ENCODE peak calls at places on chromosomes 13 and 19, in seven cellular contexts. J is fibroblast of pulmonary artery, F is nephron progenitor cell, O is heart left ventricle, H is K562, V is AG04450, U is right lobe of liver. R is an unnamed sample.

GRCh38 chr19:18932216-18932841 is 8.7 kb downstream of the HOMER3 start:
- DNase-seq in H (peak; percentile 98), V (no peak), J (peak; percentile 36), U (peak; percentile 83), F (peak; percentile 97), O (peak; percentile 75), R (peak; percentile 64)

GRCh38 chr13:111423168-111423785 is 102.8 kb downstream of the TEX29 start:
- DNase-seq in U (no peak), F (no peak), O (no peak), H (no peak), V (no peak), J (no peak), R (no peak)

GRCh38 chr19:29544656-29545360 is 19.0 kb downstream of the VSTM2B start:
- DNase-seq in O (no peak), H (no peak), J (no peak), U (peak; percentile 6), F (no peak), V (no peak), R (no peak)

GRCh38 chr13:19993024-19993423 is 34.5 kb downstream of the ZMYM2 start:
- DNase-seq in O (no peak), H (no peak), V (no peak), J (no peak), F (no peak), U (no peak), R (no peak)

GRCh38 chr19:13120817-13121216 is 2.8 kb downstream of the NACC1 start:
- DNase-seq in U (no peak), H (no peak), V (no peak), F (no peak), O (no peak), J (peak; percentile 73), R (no peak)

GRCh38 chr13:112818698-112819045 is 128.8 kb downstream of the ATP11A start:
- DNase-seq in J (no peak), V (no peak), F (no peak), U (no peak), O (no peak), H (no peak), R (no peak)

GRCh38 chr13:101868585-101869469 is 416.4 kb downstream of the ITGBL1 start:
- DNase-seq in F (no peak), U (no peak), O (peak; percentile 7), V (no peak), H (no peak), J (no peak), R (no peak)

GRCh38 chr13:113989585-113990300 is 15.9 kb upstream of the C13orf46 start:
- DNase-seq in F (no peak), H (no peak), U (no peak), J (no peak), O (no peak), V (no peak), R (no peak)

GRCh38 chr19:18300930-18301717 is 19.7 kb upstream of the JUND start:
- DNase-seq in H (peak; percentile 72), J (peak; percentile 55), U (peak; percentile 94), F (no peak), O (peak; percentile 86), V (no peak), R (no peak)

GRCh38 chr13:44238011-44238421 is 135.6 kb upstream of the SERP2 start:
- DNase-seq in J (peak; percentile 62), V (peak; percentile 52), H (no peak), O (no peak), F (no peak), U (no peak), R (no peak)

GRCh38 chr13:87124785-87125074 is 546.4 kb upstream of the SLITRK5 start:
- DNase-seq in V (no peak), U (no peak), J (no peak), H (no peak), O (no peak), F (no peak), R (no peak)

GRCh38 chr13:73754727-73755292 is 379.4 kb downstream of the KLF12 start:
- DNase-seq in U (no peak), F (peak; percentile 30), J (peak; percentile 84), O (peak; percentile 34), H (peak; percentile 12), V (peak; percentile 32), R (no peak)

GRCh38 chr13:20144141-20144850 is 16.6 kb downstream of the GJA3 start:
- DNase-seq in V (no peak), U (no peak), O (no peak), H (no peak), F (no peak), J (no peak), R (no peak)

DNA sequence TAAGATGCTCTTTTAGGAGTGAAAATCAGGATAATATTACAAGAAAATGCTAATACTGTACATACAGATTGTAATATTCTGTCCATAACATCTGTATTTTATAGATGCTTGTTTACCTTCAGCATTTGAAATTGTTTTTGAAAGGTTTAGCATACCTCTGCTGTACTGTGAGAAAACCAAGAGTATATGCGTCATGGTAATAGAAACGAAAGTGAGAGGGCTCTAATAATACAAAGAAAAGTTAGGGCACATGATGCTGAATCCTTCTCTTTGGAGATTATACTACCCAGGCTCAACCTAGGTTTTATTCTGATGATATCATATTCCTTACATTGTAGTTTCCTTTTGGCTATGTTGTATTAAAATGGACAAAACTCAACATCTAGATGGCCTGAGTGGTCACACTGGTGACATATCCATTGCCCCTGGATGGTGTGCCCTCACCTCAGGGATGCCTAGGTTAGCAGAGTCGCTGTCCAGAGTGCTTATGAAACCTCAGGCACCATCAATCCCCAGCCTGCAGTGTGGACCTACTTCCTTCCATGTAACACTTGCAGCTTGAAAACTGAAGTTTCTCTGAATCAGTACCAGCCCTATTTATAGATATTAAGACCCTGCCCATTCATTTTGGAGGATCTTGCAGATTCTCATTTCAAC is 253.7 kb downstream of the KCTD12 start:
- DNase-seq in O (no peak), F (peak; percentile 46), J (peak; percentile 21), V (no peak), U (no peak), H (no peak), R (no peak)
- TF ChIP-seq CTCF in O (no peak), F (no peak), J (no peak), V (no peak), U (no peak), H (no peak), R (no peak)

GRCh38 chr13:46124531-46124966 is 19.7 kb upstream of the CPB2 start:
- DNase-seq in V (no peak), U (peak; percentile 30), H (no peak), J (no peak), O (no peak), F (no peak), R (no peak)
- TF ChIP-seq CTCF in V (no peak), U (no peak), H (no peak), J (no peak), O (no peak), F (no peak), R (no peak)

GRCh38 chr13:76038920-76039716 is 403.0 kb downstream of the LMO7 start:
- DNase-seq in V (no peak), H (no peak), F (no peak), U (no peak), O (no peak), J (no peak), R (no peak)
- TF ChIP-seq CTCF in V (no peak), H (no peak), F (no peak), U (no peak), O (peak; percentile 13), J (no peak), R (no peak)

GRCh38 chr13:49220035-49220855 is at the start of gene MLNR:
- DNase-seq in H (peak; percentile 32), V (no peak), J (no peak), O (no peak), U (peak; percentile 54), F (peak; percentile 63), R (peak; percentile 36)
- TF ChIP-seq CTCF in H (no peak), V (no peak), J (no peak), O (peak; percentile 11), U (no peak), F (peak; percentile 1), R (peak; percentile 24)

GRCh38 chr19:1168877-1169791 is 4.9 kb downstream of the SBNO2 start:
- DNase-seq in J (peak; percentile 46), H (no peak), V (no peak), O (no peak), F (peak; percentile 66), U (peak; percentile 86), R (no peak)

GRCh38 chr19:1168562-1168873 is 5.5 kb downstream of the SBNO2 start:
- DNase-seq in O (no peak), F (no peak), J (no peak), V (no peak), U (no peak), H (no peak), R (no peak)

GRCh38 chr19:1166872-1167573 is 7.0 kb downstream of the SBNO2 start:
- DNase-seq in F (no peak), O (no peak), J (no peak), H (no peak), V (no peak), U (peak; percentile 39), R (no peak)

GRCh38 chr19:1169921-1170885 is 3.9 kb downstream of the SBNO2 start:
- DNase-seq in H (peak; percentile 50), J (peak; percentile 47), U (peak; percentile 45), F (no peak), O (peak; percentile 16), V (peak; percentile 93), R (no peak)

GRCh38 chr19:1167687-1168561 is 6.1 kb downstream of the SBNO2 start:
- DNase-seq in H (no peak), O (peak; percentile 8), V (no peak), U (peak; percentile 52), F (no peak), J (no peak), R (no peak)
- TF ChIP-seq CTCF in H (no peak), O (no peak), V (no peak), U (no peak), F (no peak), J (no peak), R (no peak)

GRCh38 chr13:65679240-65679639 is 1550.9 kb downstream of the PCDH9 start:
- DNase-seq in V (no peak), U (no peak), O (no peak), F (no peak), H (no peak), J (peak; percentile 10), R (no peak)

DNA sequence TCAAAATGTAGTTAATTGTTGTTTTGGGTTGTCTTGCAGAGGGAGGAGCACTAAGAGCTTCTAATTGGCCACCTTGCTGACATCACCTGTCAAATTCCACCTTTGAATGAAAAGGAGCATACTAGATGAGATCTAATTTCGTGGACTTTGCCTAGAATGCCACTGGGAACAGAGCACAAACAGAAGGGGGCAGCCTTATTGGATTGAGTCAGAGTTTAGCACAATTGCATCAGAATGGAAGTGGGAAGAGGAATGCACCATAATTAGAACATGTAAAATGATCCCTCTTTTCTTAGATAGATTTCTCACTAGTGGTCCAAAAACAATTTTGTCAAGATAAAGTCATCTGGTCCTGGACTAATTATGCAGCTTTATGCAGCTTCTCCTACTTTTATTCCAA is 1552.2 kb downstream of the PCDH9 start:
- DNase-seq in J (peak; percentile 18), V (no peak), F (no peak), O (no peak), H (no peak), U (no peak), R (no peak)
- TF ChIP-seq CTCF in J (peak; percentile 5), V (no peak), F (no peak), O (no peak), H (no peak), U (no peak), R (no peak)

GRCh38 chr19:46978470-46978869 is 41.2 kb upstream of the NPAS1 start:
- DNase-seq in J (no peak), F (no peak), V (no peak), H (no peak), U (no peak), O (no peak), R (no peak)
- TF ChIP-seq CTCF in J (no peak), F (no peak), V (no peak), H (no peak), U (no peak), O (no peak), R (no peak)